ENCODE peak calls at places on chromosomes 3 and 15, in nine cellular contexts. B, L, X, I, H, M, R, N and C are unnamed samples.

GRCh38 chr3:173191611-173192010 is 50.6 kb upstream of the SPATA16 start:
- DNase-seq in B (no peak), L (no peak), X (peak; percentile 5), I (no peak), H (peak; percentile 38), M (no peak), R (peak; percentile 3), N (no peak), C (no peak)

GRCh38 chr3:15647629-15648167 is 46.2 kb downstream of the BTD start:
- DNase-seq in B (no peak), L (peak; percentile 89), X (peak; percentile 86), I (peak; percentile 97), H (peak; percentile 98), M (no peak), R (peak; percentile 90), N (peak; percentile 87), C (peak; percentile 75)

GRCh38 chr15:88744548-88745020 is 58.7 kb upstream of the ACAN start:
- DNase-seq in B (no peak), L (no peak), X (no peak), I (no peak), H (no peak), M (no peak), R (peak; percentile 1), N (no peak), C (no peak)

GRCh38 chr3:62436785-62437184 is 63.4 kb upstream of the FEZF2 start:
- DNase-seq in B (no peak), L (no peak), X (no peak), I (no peak), H (no peak), M (no peak), R (no peak), N (no peak), C (no peak)

GRCh38 chr3:94520364-94520763 is 457.5 kb downstream of the NSUN3 start:
- DNase-seq in B (no peak), L (no peak), X (no peak), I (no peak), H (no peak), M (no peak), R (no peak), N (no peak), C (no peak)

GRCh38 chr3:52809821-52810377 is 15.3 kb downstream of the ITIH3 start:
- DNase-seq in B (no peak), L (no peak), X (no peak), I (no peak), H (no peak), M (no peak), R (no peak), N (no peak), C (no peak)

GRCh38 chr15:101288905-101289513 is 6.0 kb downstream of the SNRPA1 start:
- DNase-seq in B (no peak), L (no peak), X (peak; percentile 37), I (no peak), H (no peak), M (no peak), R (peak; percentile 68), N (peak; percentile 76), C (no peak)

GRCh38 chr15:64095795-64096485 is at the start of gene SNX1:
- DNase-seq in B (peak; percentile 95), L (peak; percentile 92), X (peak; percentile 90), I (peak; percentile 55), H (peak; percentile 95), M (peak; percentile 81), R (peak; percentile 89), N (peak; percentile 93), C (peak; percentile 86)

GRCh38 chr15:82663186-82663600 is 16.0 kb upstream of the CPEB1 start:
- DNase-seq in B (peak; percentile 61), L (peak; percentile 29), X (peak; percentile 31), I (no peak), H (peak; percentile 16), M (peak; percentile 21), R (peak; percentile 48), N (peak; percentile 68), C (no peak)

GRCh38 chr3:182364723-182365650 is 428.3 kb upstream of the ATP11B start:
- DNase-seq in B (no peak), L (no peak), X (peak; percentile 99), I (no peak), H (peak; percentile 92), M (no peak), R (peak; percentile 66), N (no peak), C (no peak)

GRCh38 chr3:43785551-43785950 is 94.8 kb downstream of the ABHD5 start:
- DNase-seq in B (no peak), L (no peak), X (no peak), I (peak; percentile 63), H (no peak), M (no peak), R (no peak), N (no peak), C (no peak)

DNA sequence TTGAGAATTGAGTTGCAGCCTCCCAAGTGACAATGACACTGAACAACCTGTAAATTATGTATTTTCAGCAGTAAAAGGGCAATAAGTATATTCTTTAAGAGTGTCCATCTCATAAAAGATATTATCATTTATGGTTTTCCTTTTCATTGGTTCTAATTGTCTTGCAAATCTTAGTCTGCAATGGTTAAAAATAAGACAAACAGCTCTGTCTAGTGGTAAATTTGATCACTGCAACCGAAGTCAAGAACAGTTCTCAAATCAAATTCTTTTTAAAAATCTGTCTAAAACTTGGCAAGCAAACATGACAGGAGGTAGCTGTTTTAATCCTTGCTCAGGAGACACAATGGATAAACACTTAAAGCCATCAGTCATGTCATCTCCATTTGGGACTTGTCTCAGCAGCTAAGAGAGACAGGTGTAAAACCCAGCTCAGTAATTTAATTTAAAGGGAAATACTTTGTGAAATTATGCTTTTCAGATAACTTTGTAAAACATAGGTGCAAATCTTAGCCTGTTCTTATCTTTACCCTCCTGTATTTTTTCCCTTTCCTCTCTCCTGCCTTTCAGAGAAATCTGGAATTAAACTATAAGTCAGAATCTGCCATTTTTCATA is 150.3 kb upstream of the ARHGEF26 start:
- DNase-seq in B (no peak), L (peak; percentile 4), X (no peak), I (no peak), H (peak; percentile 44), M (no peak), R (peak; percentile 62), N (peak; percentile 14), C (no peak)
- TF ChIP-seq CTCF in B (peak; percentile 13), L (peak; percentile 43), X (peak; percentile 62), I (peak; percentile 1), H (peak; percentile 62), M (peak; percentile 2), R (peak; percentile 82), N (peak; percentile 10), C (peak; percentile 54)

GRCh38 chr3:188362405-188362831 is 208.5 kb downstream of the LPP start:
- DNase-seq in B (peak; percentile 33), L (peak; percentile 79), X (peak; percentile 72), I (no peak), H (peak; percentile 82), M (no peak), R (peak; percentile 95), N (no peak), C (peak; percentile 37)
- TF ChIP-seq CTCF in B (peak; percentile 21), L (no peak), X (no peak), I (no peak), H (no peak), M (no peak), R (peak; percentile 58), N (no peak), C (peak; percentile 20)

DNA sequence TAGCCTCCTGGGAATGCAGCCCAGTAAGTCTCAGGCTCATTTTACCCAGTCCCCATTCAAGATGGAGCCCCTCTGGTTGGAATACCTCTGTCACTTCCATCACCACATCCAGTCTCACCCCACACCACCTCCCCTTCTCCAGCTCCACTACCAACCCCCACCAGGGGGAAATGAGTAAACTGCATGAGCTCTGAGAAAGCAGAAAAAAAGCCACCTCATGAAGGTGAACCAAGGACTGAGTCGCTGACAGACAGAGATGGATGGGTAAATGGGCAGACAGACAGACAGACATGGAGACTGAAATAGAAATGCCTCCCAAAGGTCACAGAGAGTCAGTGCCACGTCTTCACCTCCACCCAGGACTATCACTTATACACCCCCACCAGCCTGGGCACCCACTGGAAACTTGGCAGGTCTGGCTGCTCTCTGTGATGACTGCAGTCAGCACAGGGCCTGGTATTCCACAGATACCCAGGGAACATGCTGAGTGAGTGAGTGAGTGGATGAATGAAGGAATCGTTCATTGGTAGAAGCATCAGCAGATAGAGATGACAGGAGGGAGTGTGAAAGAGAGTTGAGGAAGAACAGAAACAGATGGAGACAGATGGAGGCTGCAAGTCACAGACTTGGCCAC is 4.9 kb upstream of the LOXL1 start:
- DNase-seq in B (no peak), L (no peak), X (no peak), I (no peak), H (no peak), M (no peak), R (peak; percentile 46), N (no peak), C (no peak)
- TF ChIP-seq CTCF in B (no peak), L (no peak), X (no peak), I (no peak), H (no peak), M (no peak), R (no peak), N (no peak), C (no peak)

DNA sequence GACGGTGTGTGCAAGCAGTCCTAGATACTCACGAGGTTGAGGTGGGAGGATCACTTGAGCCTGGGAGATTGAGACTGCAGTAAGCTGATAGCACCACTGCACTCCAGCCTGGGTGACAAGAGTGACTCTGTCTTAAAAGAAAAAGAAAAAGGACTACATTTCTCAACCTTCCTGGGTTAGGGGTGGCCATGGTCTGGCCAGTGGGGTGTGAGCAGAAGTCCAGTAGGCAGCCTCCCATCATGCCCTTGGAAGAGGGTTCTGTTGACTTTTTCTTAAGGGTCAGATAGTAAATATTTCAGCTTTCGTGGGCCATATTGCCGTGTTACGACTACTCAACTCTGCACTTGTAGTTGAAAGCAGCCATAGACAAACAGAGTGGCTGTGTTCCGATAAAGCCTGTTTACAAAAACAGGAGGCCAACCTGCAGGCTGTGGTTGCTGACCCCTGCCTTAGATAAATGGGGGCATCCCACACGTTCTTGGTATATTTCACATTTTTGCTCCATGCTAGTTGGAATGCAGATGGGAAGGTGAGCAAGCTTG is 31.0 kb upstream of the PDE8A start:
- DNase-seq in B (no peak), L (no peak), X (no peak), I (no peak), H (no peak), M (no peak), R (no peak), N (no peak), C (no peak)
- TF ChIP-seq CTCF in B (no peak), L (no peak), X (no peak), I (no peak), H (no peak), M (no peak), R (no peak), N (no peak), C (no peak)

DNA sequence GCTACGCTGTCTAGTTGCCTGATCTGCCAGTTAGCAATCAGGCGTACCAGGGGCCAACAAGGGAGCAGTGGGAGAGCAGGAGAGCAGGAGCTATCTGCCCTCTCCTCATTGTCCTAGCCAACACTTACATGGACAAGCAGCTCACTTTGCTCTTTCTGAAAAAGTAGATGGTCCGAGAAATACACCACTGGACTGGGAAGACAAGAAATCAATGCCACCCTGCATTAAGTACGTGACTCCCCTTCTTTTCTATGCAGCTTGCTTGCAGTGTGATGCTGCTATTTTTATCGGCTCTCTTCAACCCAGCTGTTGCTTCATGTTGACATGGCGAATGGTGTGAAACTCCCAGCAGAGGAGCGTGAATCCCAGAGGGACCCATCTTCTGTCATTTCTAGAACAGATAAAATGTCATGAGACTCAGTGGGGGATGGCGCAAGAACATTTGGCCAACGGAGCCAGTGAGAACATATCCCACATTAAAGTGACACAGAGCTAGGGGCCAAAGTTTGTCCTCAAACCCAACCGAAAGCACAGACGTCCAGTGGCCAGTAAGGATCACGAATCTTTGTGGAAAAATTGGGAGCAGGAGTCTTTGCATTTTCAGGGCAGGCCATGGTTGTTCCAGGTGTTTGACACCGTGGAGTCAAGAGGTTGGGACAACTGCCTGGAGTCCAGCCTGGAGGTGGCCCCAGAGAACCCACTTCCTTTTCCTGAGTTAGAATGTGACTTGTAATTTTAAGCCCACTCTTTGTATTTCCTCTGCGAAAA is 53.7 kb upstream of the MEF2A start:
- DNase-seq in B (no peak), L (no peak), X (no peak), I (no peak), H (no peak), M (no peak), R (no peak), N (peak; percentile 99), C (no peak)
- TF ChIP-seq CTCF in B (no peak), L (no peak), X (no peak), I (no peak), H (no peak), M (no peak), R (no peak), N (peak; percentile 24), C (no peak)